ENCODE peak calls at places on chromosomes 2 and 18, in four cellular contexts. W is GM23248; G is naive thymus-derived CD4-positive, alpha-beta T cell; V is AG04450. Y is an unnamed sample.

GRCh38 chr18:55407191-55407590 is 180.8 kb downstream of the TCF4 start:
- DNase-seq in W (no peak), G (no peak), V (no peak), Y (no peak)

GRCh38 chr2:142873850-142874287 is 3.6 kb upstream of the KYNU start:
- DNase-seq in W (no peak), G (no peak), V (no peak), Y (no peak)

GRCh38 chr2:10447300-10448207 is 573 bp downstream of the ODC1 start:
- DNase-seq in W (peak), G (no peak), V (no peak), Y (no peak)

GRCh38 chr2:239830066-239830717 is 194.9 kb downstream of the NDUFA10 start:
- DNase-seq in W (no peak), G (no peak), V (no peak), Y (no peak)

GRCh38 chr2:72399879-72400278 is 252.2 kb upstream of the CYP26B1 start:
- DNase-seq in W (no peak), G (no peak), V (no peak), Y (no peak)

GRCh38 chr2:159134979-159135378 is 151.5 kb downstream of the WDSUB1 start:
- DNase-seq in W (no peak), G (no peak), V (no peak), Y (no peak)

GRCh38 chr2:45585267-45585861 is 25.7 kb downstream of the SRBD1 start:
- DNase-seq in W (peak), G (peak), V (no peak), Y (no peak)

GRCh38 chr2:128832946-128833560 is 514.4 kb upstream of the HS6ST1 start:
- DNase-seq in W (no peak), G (no peak), V (no peak), Y (no peak)

DNA sequence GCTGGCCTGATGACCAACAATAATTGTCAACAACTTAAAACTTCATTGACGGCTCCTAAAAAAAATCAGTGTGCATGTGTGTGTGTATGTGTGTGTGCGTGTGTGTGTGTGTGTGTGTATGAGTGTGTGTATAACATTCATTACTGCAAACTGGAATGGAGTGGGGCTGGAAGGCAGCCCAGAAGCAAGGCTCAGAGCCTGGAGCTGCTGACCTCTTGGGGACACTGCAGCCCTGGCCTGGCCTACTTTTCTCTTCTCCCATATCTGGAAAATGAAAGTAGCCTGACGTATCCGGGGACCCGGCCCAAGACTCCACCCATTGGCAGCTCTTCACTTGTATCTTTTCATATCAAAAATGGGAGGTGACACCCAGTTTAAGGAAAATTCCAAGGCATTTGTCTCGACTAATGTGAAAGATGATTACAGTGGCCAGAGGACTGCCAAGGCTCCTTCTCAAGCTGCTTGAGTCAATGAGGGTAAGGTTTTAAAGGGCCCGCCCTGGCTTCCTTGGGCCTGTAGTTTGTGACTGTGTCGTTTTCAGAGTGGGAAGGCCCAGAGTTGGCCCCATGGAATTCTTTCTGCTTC is 72.4 kb upstream of the IL1R1 start:
- DNase-seq in W (peak), G (no peak), V (no peak), Y (peak)
- H3K4me3 ChIP-seq in W (peak), G (no peak), V (peak), Y (no peak)

DNA sequence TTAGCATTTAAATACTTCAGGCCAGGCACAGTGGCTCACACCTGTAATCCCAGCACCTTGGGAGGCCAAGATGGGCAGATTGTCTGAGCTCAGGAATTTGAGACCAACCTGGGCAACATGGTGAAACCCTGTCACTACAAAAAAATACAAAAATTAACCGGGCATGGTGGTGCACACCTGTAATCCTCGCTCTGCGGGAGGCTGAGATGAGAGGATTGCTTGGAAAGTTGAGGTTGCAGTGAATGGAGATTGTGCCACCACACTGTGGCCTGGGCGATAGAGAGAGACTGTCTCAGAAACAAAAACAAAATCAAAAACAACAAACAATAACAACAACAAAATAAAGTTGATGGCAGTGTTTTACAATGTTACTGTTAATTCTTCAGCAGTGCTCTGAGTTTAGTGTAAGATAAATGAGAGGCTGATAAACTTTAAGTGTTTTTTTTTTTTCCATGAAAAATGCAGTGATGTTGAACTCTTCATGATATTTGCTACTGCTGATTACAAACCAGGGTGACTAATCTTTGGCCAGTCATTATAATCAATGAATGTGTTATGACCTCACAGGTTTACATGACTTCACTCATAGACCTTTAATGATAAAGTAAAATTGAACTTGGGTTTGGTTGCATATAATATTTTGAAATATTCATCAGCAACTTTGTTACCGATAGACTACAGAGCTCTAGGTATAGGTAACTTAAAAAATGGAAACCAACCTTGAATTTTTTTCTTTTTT is 2.5 kb downstream of the ITGAV start:
- DNase-seq in W (peak), G (no peak), V (no peak), Y (no peak)
- H3K4me3 ChIP-seq in W (peak), G (no peak), V (peak), Y (no peak)

GRCh38 chr18:9109523-9109922 is 7.0 kb downstream of the NDUFV2 start:
- DNase-seq in W (peak), G (no peak), V (no peak), Y (no peak)
- H3K4me3 ChIP-seq in W (peak), G (no peak), V (no peak), Y (no peak)

GRCh38 chr2:19022334-19022733 is 336.1 kb downstream of the OSR1 start:
- DNase-seq in W (no peak), G (no peak), V (no peak), Y (no peak)
- H3K4me3 ChIP-seq in W (no peak), G (no peak), V (no peak), Y (no peak)

GRCh38 chr2:174338626-174339570 is 4.1 kb downstream of the SP9 start:
- DNase-seq in W (no peak), G (no peak), V (no peak), Y (no peak)

GRCh38 chr2:174339571-174339966 is 4.8 kb downstream of the SP9 start:
- DNase-seq in W (no peak), G (no peak), V (no peak), Y (no peak)

GRCh38 chr2:174340400-174341300 is 5.9 kb downstream of the SP9 start:
- DNase-seq in W (no peak), G (no peak), V (no peak), Y (no peak)

GRCh38 chr2:174341301-174341994 is 6.7 kb downstream of the SP9 start:
- DNase-seq in W (peak), G (peak), V (peak), Y (peak)

DNA sequence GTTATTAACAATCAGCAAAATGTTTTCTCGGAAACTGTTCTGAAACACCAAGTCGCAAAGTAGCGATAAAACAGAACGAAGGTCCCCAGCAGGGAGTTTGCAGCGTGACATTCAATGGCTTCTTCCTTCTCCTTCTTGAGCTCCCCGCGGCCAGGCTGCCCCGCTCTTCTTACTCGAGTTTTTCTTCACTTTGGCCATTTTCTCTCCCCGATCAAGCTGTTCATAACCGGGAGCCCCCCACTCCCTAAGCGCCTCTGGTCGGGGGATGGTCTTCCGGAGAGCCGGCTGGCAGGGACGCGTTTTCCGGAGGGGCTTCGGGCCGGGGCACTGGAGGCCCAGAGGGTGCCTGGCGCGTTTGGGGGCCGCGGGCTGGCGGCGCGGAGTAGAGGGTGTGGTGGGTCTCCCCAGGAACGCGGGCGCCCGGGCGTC is 5.2 kb downstream of the SP9 start:
- DNase-seq in W (no peak), G (no peak), V (no peak), Y (no peak)
- H3K4me3 ChIP-seq in W (no peak), G (no peak), V (no peak), Y (no peak)

GRCh38 chr18:1014951-1015627 is 110.4 kb downstream of the ADCYAP1 start:
- DNase-seq in W (peak), G (no peak), V (no peak), Y (no peak)
- H3K4me3 ChIP-seq in W (no peak), G (no peak), V (no peak), Y (no peak)